ENCODE peak calls at places on chromosomes 13 and 19, in six cellular contexts. U, R, W, H, K and E are unnamed samples.

GRCh38 chr13:94739235-94739634 is 26.9 kb upstream of the SOX21 start:
- DNase-seq in R (no peak), H (no peak), K (no peak), W (no peak), U (no peak), E (no peak)

GRCh38 chr13:93309886-93310520 is 83.4 kb downstream of the GPC6 start:
- DNase-seq in R (no peak), K (no peak), H (peak), W (no peak), U (no peak), E (no peak)

GRCh38 chr13:90414691-90415596 is 932.5 kb upstream of the MIR17HG start:
- DNase-seq in R (no peak), U (no peak), W (no peak), H (peak), K (no peak), E (no peak)

GRCh38 chr13:32060319-32060924 is 28.8 kb downstream of the FRY start:
- DNase-seq in K (no peak), W (peak), H (no peak), R (no peak), U (no peak), E (no peak)

GRCh38 chr13:24454100-24454499 is 58.5 kb downstream of the PARP4 start:
- DNase-seq in K (no peak), U (no peak), H (no peak), R (no peak), W (no peak), E (no peak)

GRCh38 chr13:57629821-57630235 is 1.7 kb upstream of the PCDH17 start:
- DNase-seq in H (peak), W (peak), K (peak), U (no peak), R (no peak), E (peak)

GRCh38 chr13:24116103-24116502 is 44.4 kb upstream of the SPATA13 start:
- DNase-seq in K (no peak), W (no peak), R (no peak), H (peak), U (no peak), E (no peak)

GRCh38 chr13:40148103-40148502 is 492.6 kb downstream of the COG6 start:
- DNase-seq in H (no peak), R (no peak), W (no peak), U (peak), K (no peak), E (peak)

GRCh38 chr13:112861876-112862615 is 107.0 kb upstream of the MCF2L start:
- DNase-seq in H (no peak), R (no peak), W (no peak), K (no peak), U (no peak), E (no peak)

GRCh38 chr19:40134866-40135265 is 44.1 kb upstream of the ZNF780A start:
- DNase-seq in W (no peak), K (no peak), H (no peak), R (no peak), U (no peak), E (no peak)

GRCh38 chr13:96700657-96701056 is 293.6 kb downstream of the OXGR1 start:
- DNase-seq in W (no peak), K (no peak), U (no peak), H (no peak), R (no peak), E (no peak)

GRCh38 chr19:16416996-16417395 is 54.8 kb downstream of the EPS15L1 start:
- DNase-seq in H (no peak), W (no peak), U (no peak), R (no peak), K (no peak), E (no peak)

GRCh38 chr19:58154679-58155648 is 4.4 kb upstream of the ZNF329 start:
- DNase-seq in R (peak), U (peak), W (peak), K (peak), H (peak), E (peak)

GRCh38 chr19:17687857-17688784 is at the start of gene UNC13A:
- DNase-seq in H (no peak), U (peak), R (peak), K (peak), W (peak), E (peak)

GRCh38 chr13:33139186-33139585 is 123.0 kb downstream of the KL start:
- DNase-seq in H (no peak), W (no peak), R (no peak), K (no peak), U (no peak), E (no peak)